ENCODE peak calls at places on chromosomes 11 and 22, in four cellular contexts. X, B, N and C are unnamed samples.
A peak's percentile ranks its signal among the peaks of the same experiment; 100 is the strongest.

GRCh38 chr22:19904881-19905618 is 36.5 kb upstream of the COMT start:
- DNase-seq in X (no peak), B (no peak), N (no peak), C (no peak)

GRCh38 chr11:64876835-64877341 is 1.5 kb downstream of the EHD1 start:
- DNase-seq in X (peak; percentile 52), B (no peak), N (peak; percentile 58), C (no peak)

GRCh38 chr11:114242032-114242431 is 54.2 kb upstream of the NNMT start:
- DNase-seq in X (no peak), B (no peak), N (no peak), C (no peak)

GRCh38 chr22:49243335-49243734 is 584.3 kb downstream of the BRD1 start:
- DNase-seq in X (no peak), B (no peak), N (no peak), C (no peak)

GRCh38 chr11:118910309-118911112 is 15.2 kb downstream of the BCL9L start:
- DNase-seq in X (peak; percentile 82), B (peak; percentile 85), N (peak; percentile 67), C (no peak)

GRCh38 chr11:38948392-38948791 is 2350.4 kb upstream of the RAG2 start:
- DNase-seq in X (no peak), B (no peak), N (no peak), C (no peak)

GRCh38 chr22:46661221-46661851 is 41.1 kb downstream of the GRAMD4 start:
- DNase-seq in X (peak; percentile 34), B (no peak), N (no peak), C (no peak)

GRCh38 chr11:123487157-123487744 is 57.2 kb downstream of the GRAMD1B start:
- DNase-seq in X (no peak), B (no peak), N (no peak), C (no peak)

GRCh38 chr11:87198266-87198881 is 160.6 kb downstream of the TMEM135 start:
- DNase-seq in X (no peak), B (no peak), N (no peak), C (no peak)

GRCh38 chr11:102220728-102221467 is 96.4 kb upstream of the BIRC3 start:
- DNase-seq in X (no peak), B (no peak), N (no peak), C (no peak)

GRCh38 chr11:6362185-6362867 is 27.9 kb upstream of the SMPD1 start:
- DNase-seq in X (no peak), B (no peak), N (no peak), C (no peak)

GRCh38 chr11:76801736-76802135 is 18.6 kb downstream of the TSKU start:
- DNase-seq in X (peak; percentile 27), B (no peak), N (no peak), C (no peak)

GRCh38 chr11:8870461-8871282 is 40.3 kb upstream of the AKIP1 start:
- DNase-seq in X (peak; percentile 68), B (peak; percentile 66), N (peak; percentile 81), C (peak; percentile 59)

GRCh38 chr11:62930157-62930556 is 9.0 kb upstream of the CHRM1 start:
- DNase-seq in X (no peak), B (no peak), N (no peak), C (peak; percentile 67)

GRCh38 chr22:48968201-48968959 is 859.3 kb downstream of the BRD1 start:
- DNase-seq in X (peak; percentile 28), B (no peak), N (peak; percentile 16), C (no peak)

GRCh38 chr11:110710520-110711381 is 1.5 kb downstream of the ARHGAP20 start:
- DNase-seq in X (peak; percentile 51), B (peak; percentile 43), N (peak; percentile 40), C (peak; percentile 3)

GRCh38 chr22:29767289-29768051 is at the start of gene UQCR10:
- DNase-seq in X (peak; percentile 89), B (peak; percentile 91), N (peak; percentile 93), C (peak; percentile 95)

GRCh38 chr22:33524511-33525270 is 395.6 kb downstream of the LARGE1 start:
- DNase-seq in X (no peak), B (no peak), N (no peak), C (no peak)

GRCh38 chr22:26671317-26672059 is 14.1 kb downstream of the MIAT start:
- DNase-seq in X (peak; percentile 23), B (peak; percentile 30), N (peak; percentile 60), C (no peak)

GRCh38 chr11:129657866-129658557 is 157.6 kb upstream of the TMEM45B start:
- DNase-seq in X (no peak), B (no peak), N (no peak), C (no peak)

GRCh38 chr11:19843106-19843505 is 130.5 kb downstream of the NAV2 start:
- DNase-seq in X (no peak), B (no peak), N (no peak), C (no peak)

GRCh38 chr11:109971184-109971523 is 122.0 kb upstream of the ZC3H12C start:
- DNase-seq in X (no peak), B (no peak), N (no peak), C (no peak)

GRCh38 chr22:22431271-22432220 is 77.0 kb downstream of the ZNF280B start:
- DNase-seq in X (peak; percentile 33), B (peak; percentile 45), N (peak; percentile 72), C (peak; percentile 79)

GRCh38 chr11:22454461-22454860 is 116.3 kb downstream of the SLC17A6 start:
- DNase-seq in X (no peak), B (no peak), N (no peak), C (no peak)

GRCh38 chr11:71086687-71087258 is 165.6 kb downstream of the SHANK2 start:
- DNase-seq in X (peak; percentile 40), B (no peak), N (no peak), C (peak; percentile 46)

GRCh38 chr11:132064987-132065620 is 694.7 kb downstream of the NTM start:
- DNase-seq in X (no peak), B (no peak), N (no peak), C (no peak)

GRCh38 chr22:49734882-49735281 is 92.8 kb downstream of the BRD1 start:
- DNase-seq in X (no peak), B (no peak), N (no peak), C (no peak)

GRCh38 chr22:44363214-44363979 is 50.6 kb upstream of the SHISAL1 start:
- DNase-seq in X (no peak), B (peak; percentile 93), N (peak; percentile 80), C (peak; percentile 91)

GRCh38 chr22:24951942-24952836 is at the start of gene KIAA1671:
- DNase-seq in X (peak; percentile 84), B (peak; percentile 89), N (peak; percentile 91), C (peak; percentile 93)

GRCh38 chr11:107078375-107078774 is 60.1 kb upstream of the GUCY1A2 start:
- DNase-seq in X (no peak), B (no peak), N (no peak), C (no peak)

GRCh38 chr11:117179048-117179999 is 781 bp downstream of the SIDT2 start:
- DNase-seq in X (no peak), B (peak; percentile 33), N (peak; percentile 63), C (peak; percentile 77)

DNA sequence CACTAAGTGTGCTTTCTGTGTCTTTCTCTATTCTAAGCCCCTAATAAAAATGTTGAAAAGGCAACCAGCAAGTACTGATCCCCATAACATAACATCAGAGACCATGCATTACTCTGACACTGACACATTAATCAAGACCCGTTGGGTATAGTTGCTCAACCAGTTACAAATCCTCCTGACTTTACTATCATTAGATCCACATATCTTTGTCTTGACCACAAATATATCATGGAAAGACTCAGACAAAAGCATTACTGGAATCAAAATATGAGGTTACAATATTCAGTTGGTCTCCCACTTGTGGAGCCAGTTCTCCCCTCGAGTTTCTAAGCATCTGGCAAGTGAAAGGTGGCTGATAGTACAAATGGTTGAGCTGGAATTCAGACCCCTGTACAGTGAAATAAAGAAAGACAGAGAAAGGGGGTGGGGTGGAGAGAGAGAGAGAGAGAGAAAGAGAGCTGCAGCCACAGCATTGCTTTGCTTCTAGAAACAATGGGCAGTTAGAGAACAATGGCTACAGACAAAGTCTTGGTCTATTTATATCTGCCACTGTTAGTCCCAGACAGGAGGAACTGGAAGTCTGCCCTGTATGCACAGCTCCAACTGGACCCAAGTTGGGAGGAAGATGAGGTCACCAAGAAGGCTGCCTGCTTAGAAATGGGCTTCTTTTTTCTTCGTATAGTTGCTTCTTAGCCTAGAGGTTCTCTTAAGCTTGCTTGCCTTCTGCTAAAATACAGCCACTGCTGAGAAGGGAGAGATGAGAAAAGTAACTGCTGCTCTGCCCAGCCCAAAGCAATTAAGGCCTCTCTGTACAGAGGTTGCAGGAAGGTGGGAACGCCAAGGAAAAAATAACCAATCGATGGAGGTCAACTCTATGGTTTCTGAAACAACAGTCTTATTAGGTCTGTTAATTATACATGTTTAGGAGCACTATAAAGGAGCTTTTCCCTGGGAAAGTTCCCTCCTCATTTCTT is 85.5 kb downstream of the ETS1 start:
- DNase-seq in X (no peak), B (no peak), N (no peak), C (no peak)
- H3K4me1 ChIP-seq in X (peaks cover 6% of the 10 kb centered on the region), B (peaks cover 33% of the 10 kb centered on the region), N (peaks cover 29% of the 10 kb centered on the region), C (peaks cover 21% of the 10 kb centered on the region)

DNA sequence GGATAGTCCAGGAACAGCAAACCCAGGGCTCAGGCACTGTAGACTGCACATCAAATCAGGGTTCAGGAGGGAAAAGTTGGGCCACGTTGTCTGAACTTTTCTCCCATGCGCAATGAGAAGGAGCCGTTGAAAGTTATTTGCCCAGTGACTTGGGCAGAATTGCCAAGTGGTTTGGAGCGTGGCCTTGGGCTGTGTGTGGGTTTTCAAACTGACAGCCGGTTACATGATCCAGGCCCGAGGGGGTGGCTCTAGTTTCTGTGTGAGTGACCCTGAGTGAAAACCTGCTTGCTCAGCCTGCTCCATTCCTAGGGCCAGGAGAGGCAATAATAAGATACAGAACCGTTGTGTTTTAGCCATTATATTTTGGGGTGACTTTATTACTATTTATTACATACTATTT is 20.3 kb downstream of the MB start:
- DNase-seq in X (no peak), B (peak; percentile 53), N (no peak), C (no peak)
- H3K4me1 ChIP-seq in X (no peaks in the 10 kb centered on the region), B (peaks cover 2% of the 10 kb centered on the region), N (peaks cover 5% of the 10 kb centered on the region), C (peaks cover 7% of the 10 kb centered on the region)

DNA sequence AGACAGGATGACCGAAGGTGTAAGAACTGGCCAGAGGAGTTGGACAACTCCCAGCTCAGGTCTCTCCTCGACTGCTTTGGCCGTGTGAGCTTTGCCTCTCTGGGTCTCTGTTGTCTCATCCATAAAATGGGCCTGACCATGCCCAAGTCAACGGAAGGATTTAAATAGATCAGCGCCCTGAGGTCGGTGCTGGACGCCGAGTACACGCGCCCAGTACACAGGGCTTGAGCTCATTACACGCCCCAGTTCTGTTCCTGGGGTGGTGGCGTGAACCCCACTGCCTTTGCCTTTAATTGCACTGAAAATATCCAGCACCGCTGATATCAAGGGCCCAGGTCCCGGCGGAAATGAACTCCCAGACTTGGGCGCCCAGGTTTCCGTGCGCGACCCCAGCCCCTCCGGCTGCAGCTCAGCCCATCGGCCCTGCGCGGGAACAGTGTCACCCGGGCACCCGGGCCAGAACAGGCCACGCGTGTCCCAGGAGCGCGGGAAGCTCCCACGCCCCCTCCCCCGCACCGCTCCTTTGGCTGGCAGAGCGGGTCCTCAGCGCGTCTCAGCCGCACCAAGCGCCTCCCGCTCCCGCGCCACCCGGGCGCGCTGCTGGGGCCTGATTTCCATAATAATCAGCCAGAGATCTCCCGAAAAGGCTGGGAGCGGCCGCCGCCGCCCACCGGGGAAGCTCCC is 42.2 kb downstream of the CYTH4 start:
- DNase-seq in X (no peak), B (no peak), N (no peak), C (no peak)
- H3K4me1 ChIP-seq in X (no peaks in the 10 kb centered on the region), B (no peaks in the 10 kb centered on the region), N (no peaks in the 10 kb centered on the region), C (no peaks in the 10 kb centered on the region)

DNA sequence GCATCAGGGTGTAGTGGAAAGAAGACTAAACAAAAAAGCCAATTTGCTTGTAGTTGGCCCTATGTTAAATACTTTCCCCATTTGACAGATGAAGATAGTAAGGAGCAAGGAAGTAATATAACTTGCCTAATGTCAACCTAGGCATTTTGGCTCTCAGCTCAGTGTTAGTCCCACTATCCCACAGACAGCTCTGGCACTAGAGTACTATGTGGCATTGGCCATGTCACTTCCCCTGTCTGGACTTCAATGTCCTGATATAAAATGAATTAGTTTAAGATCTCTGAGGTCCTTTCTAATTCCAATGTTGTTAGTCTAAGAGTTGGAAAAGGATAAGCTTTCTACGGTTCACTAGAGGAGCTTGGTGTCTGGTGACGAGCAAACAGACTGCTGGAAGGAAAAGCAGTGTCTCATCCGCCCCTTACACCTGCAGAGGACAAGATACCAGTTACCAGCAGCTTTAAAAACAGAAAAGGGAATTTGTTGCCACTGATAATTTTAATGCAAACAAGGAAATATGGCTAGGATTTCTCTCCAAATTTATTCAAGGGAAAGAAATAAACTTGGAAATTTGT is 92.5 kb downstream of the RELT start:
- DNase-seq in X (no peak), B (no peak), N (no peak), C (no peak)
- H3K4me1 ChIP-seq in X (no peaks in the 10 kb centered on the region), B (peaks cover 2% of the 10 kb centered on the region), N (no peaks in the 10 kb centered on the region), C (peaks cover 11% of the 10 kb centered on the region)